ENCODE peak calls at places on chromosomes 6 and 20, in eight cellular contexts. J is B cell; K is Jurkat, Clone E6-1; Z is activated CD8-positive, alpha-beta memory T cell treated with anti-CD3 and anti-CD28 coated beads for 1 hour; B is cardiac fibroblast; D is EL; P is endothelial cell; W is HCEC 1CT. A is an unnamed sample.

GRCh38 chr6:108080010-108080780 is 5.7 kb upstream of the OSTM1 start:
- DNase-seq in B (peak; percentile 59), W (peak; percentile 63), P (no peak), K (no peak), D (peak; percentile 85), J (no peak), Z (no peak), A (peak; percentile 75)

GRCh38 chr6:53287336-53288225 is 61.2 kb downstream of the ELOVL5 start:
- DNase-seq in P (no peak), B (peak; percentile 62), J (no peak), D (peak; percentile 23), W (no peak), K (no peak), Z (no peak), A (peak; percentile 98)

GRCh38 chr6:129644567-129645015 is 65.4 kb downstream of the ARHGAP18 start:
- DNase-seq in K (no peak), W (peak; percentile 70), P (no peak), D (peak; percentile 76), B (peak; percentile 79), Z (no peak), J (no peak), A (peak; percentile 79)

GRCh38 chr6:106076139-106076538 is 10.0 kb upstream of the PRDM1 start:
- DNase-seq in D (no peak), P (no peak), B (no peak), K (no peak), Z (no peak), W (no peak), J (no peak), A (no peak)

GRCh38 chr6:148973809-148974208 is 227.0 kb downstream of the UST start:
- DNase-seq in D (peak; percentile 27), Z (no peak), B (peak; percentile 66), K (no peak), J (no peak), W (peak; percentile 59), P (no peak), A (peak; percentile 71)

GRCh38 chr6:136607932-136608772 is 57.9 kb upstream of the MAP7 start:
- DNase-seq in D (peak; percentile 64), B (peak; percentile 60), K (peak; percentile 65), J (peak; percentile 46), Z (peak; percentile 57), P (peak; percentile 80), W (peak; percentile 58), A (peak; percentile 81)

GRCh38 chr6:15242937-15243614 is 2.8 kb upstream of the JARID2 start:
- DNase-seq in K (no peak), J (no peak), Z (no peak), W (no peak), D (no peak), B (peak; percentile 23), P (no peak), A (no peak)

GRCh38 chr6:108862479-108863191 is 14.4 kb downstream of the ARMC2 start:
- DNase-seq in P (no peak), D (no peak), J (no peak), W (no peak), B (no peak), Z (no peak), K (no peak), A (no peak)

GRCh38 chr6:76790045-76790796 is 673.1 kb downstream of the HTR1B start:
- DNase-seq in W (no peak), Z (no peak), D (no peak), K (no peak), P (no peak), B (no peak), J (no peak), A (no peak)

GRCh38 chr6:70210462-70210861 is 92.4 kb downstream of the COL9A1 start:
- DNase-seq in W (peak; percentile 5), K (peak; percentile 5), Z (no peak), P (no peak), B (no peak), J (no peak), D (no peak), A (no peak)

GRCh38 chr6:28658475-28659249 is 133.0 kb downstream of the GPX5 start:
- DNase-seq in W (peak; percentile 13), D (peak; percentile 24), P (peak; percentile 7), Z (no peak), K (no peak), B (no peak), J (no peak), A (no peak)

GRCh38 chr6:12049165-12049564 is 37.1 kb downstream of the HIVEP1 start:
- DNase-seq in Z (no peak), D (no peak), K (no peak), P (no peak), J (no peak), B (no peak), W (no peak), A (no peak)

GRCh38 chr20:46200582-46201570 is 82.8 kb downstream of the CD40 start:
- DNase-seq in K (no peak), J (no peak), B (peak; percentile 16), Z (no peak), D (no peak), P (no peak), W (no peak), A (no peak)

GRCh38 chr6:16677458-16677857 is 83.8 kb downstream of the ATXN1 start:
- DNase-seq in D (no peak), K (no peak), P (no peak), Z (no peak), W (no peak), J (no peak), B (no peak), A (no peak)

GRCh38 chr6:74936886-74937285 is 269.0 kb downstream of the COL12A1 start:
- DNase-seq in W (peak; percentile 86), K (no peak), P (no peak), Z (no peak), D (peak; percentile 86), B (no peak), J (no peak), A (no peak)

GRCh38 chr20:48772183-48772976 is 55.4 kb downstream of the PREX1 start:
- DNase-seq in B (no peak), J (peak; percentile 49), P (peak; percentile 17), Z (no peak), W (no peak), K (no peak), D (no peak), A (no peak)

GRCh38 chr20:63104312-63105181 is 97.8 kb upstream of the BHLHE23 start:
- DNase-seq in D (no peak), W (no peak), P (no peak), K (no peak), B (no peak), J (no peak), Z (no peak), A (no peak)

GRCh38 chr6:166275714-166276166 is 32.5 kb downstream of the PRR18 start:
- DNase-seq in W (peak; percentile 42), K (peak; percentile 35), D (peak; percentile 40), Z (peak; percentile 76), J (peak; percentile 85), B (peak; percentile 66), P (peak; percentile 91), A (peak; percentile 52)

GRCh38 chr6:104855507-104855906 is 4.2 kb downstream of the HACE1 start:
- DNase-seq in J (no peak), P (no peak), D (peak; percentile 59), B (peak; percentile 13), W (peak; percentile 58), Z (no peak), K (no peak), A (no peak)

GRCh38 chr6:30684386-30685156 is 1.9 kb downstream of the PPP1R18 start:
- DNase-seq in J (peak; percentile 60), W (peak; percentile 36), D (peak; percentile 60), K (peak; percentile 67), Z (peak; percentile 30), P (peak; percentile 48), B (peak; percentile 47), A (no peak)